ENCODE peak calls at places on chromosomes 5 and 9, in five cellular contexts. V is HCT116, F is esophagus squamous epithelium, Y is aorta, W is keratinocyte. E is an unnamed sample.

GRCh38 chr9:13810510-13810909 is 503.4 kb downstream of the NFIB start:
- DNase-seq in Y (no peak), W (no peak), F (no peak), V (no peak), E (no peak)

GRCh38 chr9:93127395-93127911 is 6.6 kb downstream of the NINJ1 start:
- DNase-seq in W (no peak), F (no peak), Y (peak; percentile 64), V (no peak), E (peak; percentile 83)

GRCh38 chr9:385818-386398 is 171.2 kb downstream of the DOCK8 start:
- DNase-seq in Y (no peak), V (peak; percentile 52), F (no peak), W (peak; percentile 17), E (no peak)

GRCh38 chr5:95884021-95884333 is 61.5 kb upstream of the GLRX start:
- DNase-seq in W (no peak), F (no peak), V (no peak), Y (no peak), E (no peak)

GRCh38 chr9:97397220-97397619 is 14.7 kb upstream of the TDRD7 start:
- DNase-seq in V (no peak), F (no peak), Y (no peak), W (no peak), E (no peak)

GRCh38 chr5:143515829-143516228 is 112.3 kb upstream of the NR3C1 start:
- DNase-seq in F (no peak), Y (no peak), W (no peak), V (no peak), E (no peak)

GRCh38 chr9:5416962-5417361 is 20.8 kb downstream of the PLGRKT start:
- DNase-seq in F (no peak), W (no peak), V (no peak), Y (no peak), E (no peak)

GRCh38 chr5:138469540-138470321 is 4.5 kb downstream of the EGR1 start:
- DNase-seq in F (no peak), Y (no peak), W (no peak), V (peak; percentile 88), E (no peak)

GRCh38 chr9:6512085-6512657 is 99.2 kb downstream of the UHRF2 start:
- DNase-seq in V (no peak), W (no peak), Y (no peak), F (no peak), E (no peak)

GRCh38 chr9:3793363-3793762 is 267.6 kb upstream of the RFX3 start:
- DNase-seq in Y (no peak), V (no peak), F (no peak), W (no peak), E (no peak)

GRCh38 chr5:36392186-36392585 is 90.5 kb upstream of the RANBP3L start:
- DNase-seq in F (no peak), W (no peak), Y (no peak), V (no peak), E (no peak)

GRCh38 chr5:79853676-79854418 is 137.2 kb downstream of the MTX3 start:
- DNase-seq in Y (no peak), F (no peak), W (peak; percentile 19), V (peak; percentile 48), E (no peak)

GRCh38 chr9:95112436-95113280 is 204.9 kb downstream of the FANCC start:
- DNase-seq in Y (no peak), V (no peak), W (no peak), F (no peak), E (peak; percentile 43)

GRCh38 chr5:159509002-159509660 is 178.8 kb upstream of the IL12B start:
- DNase-seq in F (no peak), W (no peak), Y (no peak), V (no peak), E (no peak)

GRCh38 chr5:457195-457961 is 14.4 kb downstream of the EXOC3 start:
- DNase-seq in W (no peak), F (no peak), Y (peak; percentile 40), V (no peak), E (peak; percentile 36)

GRCh38 chr5:145531038-145531734 is 304.0 kb downstream of the PRELID2 start:
- DNase-seq in V (peak; percentile 81), Y (peak; percentile 53), W (peak; percentile 11), F (no peak), E (no peak)

GRCh38 chr5:23763170-23763569 is 255.8 kb downstream of the PRDM9 start:
- DNase-seq in F (no peak), W (no peak), Y (no peak), V (no peak), E (no peak)

GRCh38 chr9:3963266-3964019 is 336.4 kb downstream of the GLIS3 start:
- DNase-seq in F (no peak), V (no peak), W (no peak), Y (peak; percentile 52), E (no peak)

GRCh38 chr9:68637020-68637419 is 68.0 kb upstream of the PIP5K1B start:
- DNase-seq in F (no peak), Y (no peak), W (no peak), V (no peak), E (no peak)

GRCh38 chr9:1416261-1416660 is 366.1 kb downstream of the DMRT2 start:
- DNase-seq in Y (no peak), W (no peak), F (no peak), V (no peak), E (no peak)

GRCh38 chr9:112032009-112032408 is 135.4 kb downstream of the UGCG start:
- DNase-seq in F (no peak), Y (no peak), W (no peak), V (no peak), E (no peak)

GRCh38 chr9:8560560-8561525 is 761.3 kb upstream of the DMAC1 start:
- DNase-seq in Y (no peak), W (no peak), V (no peak), F (no peak), E (no peak)

GRCh38 chr9:5773324-5773999 is 59.5 kb downstream of the ERMP1 start:
- DNase-seq in Y (no peak), V (no peak), W (no peak), F (no peak), E (no peak)

GRCh38 chr5:56763711-56764466 is 51.5 kb upstream of the MAP3K1 start:
- DNase-seq in F (no peak), W (no peak), Y (no peak), V (no peak), E (no peak)

GRCh38 chr5:59164041-59164830 is 581.4 kb downstream of the RAB3C start:
- DNase-seq in W (no peak), Y (no peak), V (no peak), F (no peak), E (no peak)

GRCh38 chr5:59157001-59157527 is 574.2 kb downstream of the RAB3C start:
- DNase-seq in W (no peak), F (no peak), V (no peak), Y (no peak), E (no peak)

GRCh38 chr5:59161206-59162105 is 578.6 kb downstream of the RAB3C start:
- DNase-seq in F (no peak), W (no peak), V (no peak), Y (no peak), E (no peak)

GRCh38 chr5:59158165-59158564 is 575.3 kb downstream of the RAB3C start:
- DNase-seq in W (no peak), V (no peak), Y (no peak), F (no peak), E (no peak)

DNA sequence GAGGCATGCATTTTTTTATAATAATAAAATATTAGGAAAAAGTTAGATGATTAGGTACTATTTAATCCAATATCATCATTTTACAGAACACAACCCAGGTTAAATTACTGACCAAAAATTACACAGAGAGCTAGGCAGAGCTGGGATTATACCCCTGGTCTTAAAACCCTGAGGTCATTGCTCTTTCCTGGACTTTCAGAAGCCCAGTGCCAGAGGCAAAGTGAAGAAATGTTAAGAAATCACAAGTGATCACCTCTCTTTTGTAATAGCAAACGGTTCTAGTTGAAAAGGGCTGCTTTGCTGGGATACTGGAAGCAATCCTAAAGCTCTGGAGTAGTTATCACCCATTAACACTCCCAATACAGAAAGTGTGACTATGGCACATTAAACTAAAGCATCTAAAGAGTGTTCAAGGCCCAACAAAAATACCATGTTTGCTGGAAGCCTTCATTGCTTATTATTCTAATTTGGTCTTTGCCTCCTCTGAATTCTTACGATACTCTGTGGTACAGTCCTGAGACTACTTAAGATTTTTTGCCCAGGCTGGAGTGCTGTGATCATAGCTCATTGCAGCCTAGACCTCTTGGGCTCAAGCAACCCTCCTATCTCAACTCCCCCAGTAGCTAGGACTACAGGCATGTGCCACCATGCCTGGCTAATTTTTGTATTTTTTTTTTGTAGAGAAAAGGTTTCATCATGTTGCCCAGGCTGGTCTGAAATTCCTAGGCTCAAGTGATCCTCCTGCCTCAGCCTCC is 575.9 kb downstream of the RAB3C start:
- DNase-seq in V (no peak), W (no peak), F (no peak), Y (no peak), E (no peak)
- H3K27ac ChIP-seq in V (no peak overlapping the region), W (no peak overlapping the region), F (no peak overlapping the region), Y (peak overlapping the region; percentile 3), E (no peak overlapping the region)

GRCh38 chr5:115599924-115600323 is 2.4 kb downstream of the TICAM2 start:
- DNase-seq in V (no peak), W (no peak), Y (no peak), F (no peak), E (no peak)
- H3K4me1 ChIP-seq in V (no peaks in the 10 kb centered on the region), W (peaks cover 8% of the 10 kb centered on the region), Y (peaks cover 4% of the 10 kb centered on the region), F (peaks cover 39% of the 10 kb centered on the region), E (peaks cover 33% of the 10 kb centered on the region)

DNA sequence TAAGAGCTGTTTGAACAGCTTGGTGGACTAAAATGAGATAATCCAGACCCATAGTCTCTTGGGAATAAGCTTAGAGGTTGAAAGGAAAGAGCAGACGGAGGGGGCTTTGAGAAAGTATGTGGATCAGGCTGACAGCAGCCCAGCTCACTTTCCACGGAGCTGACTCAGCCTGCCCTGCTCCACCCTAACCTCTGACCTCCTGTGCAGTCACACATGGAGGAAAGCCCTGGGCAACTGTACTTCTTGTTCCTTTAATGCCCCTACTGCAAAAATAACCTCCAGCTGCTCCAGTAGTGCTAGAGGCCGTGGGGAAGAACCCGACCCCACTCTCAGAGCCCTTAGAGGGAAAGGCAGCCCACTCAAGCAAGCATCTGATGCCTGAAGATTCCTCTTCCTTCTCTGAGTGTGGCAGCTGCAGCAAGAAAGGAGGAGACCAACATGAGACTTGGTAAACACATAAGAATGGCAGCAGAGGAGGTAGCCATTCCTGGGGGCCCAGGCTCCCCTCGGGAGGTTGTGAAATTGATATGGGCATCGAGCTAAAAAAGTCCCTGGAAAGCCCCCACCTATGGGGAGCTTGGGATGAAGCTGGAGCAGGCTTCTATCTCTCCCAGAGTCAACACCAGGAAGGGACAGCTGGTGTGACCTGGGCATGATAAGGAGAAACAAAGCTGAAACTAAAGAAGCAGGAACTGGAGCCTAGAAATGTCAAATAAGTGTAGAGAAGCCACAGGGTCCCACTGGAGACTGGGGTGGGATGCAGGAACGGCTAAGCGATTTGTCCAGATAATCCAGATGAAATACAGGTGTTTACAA is 204.3 kb downstream of the PIK3R1 start:
- DNase-seq in F (no peak), V (no peak), W (no peak), Y (no peak), E (no peak)
- H3K27ac ChIP-seq in F (peak overlapping the region; percentile 41), V (no peak overlapping the region), W (no peak overlapping the region), Y (no peak overlapping the region), E (peak overlapping the region; percentile 21)

GRCh38 chr9:89532478-89532877 is 34.6 kb upstream of the SEMA4D start:
- DNase-seq in Y (no peak), W (no peak), F (no peak), V (no peak), E (no peak)

GRCh38 chr9:89528540-89528939 is 30.6 kb upstream of the SEMA4D start:
- DNase-seq in V (no peak), F (no peak), Y (no peak), W (no peak), E (no peak)

GRCh38 chr9:89531766-89532165 is 33.9 kb upstream of the SEMA4D start:
- DNase-seq in F (no peak), Y (no peak), V (no peak), W (no peak), E (no peak)

GRCh38 chr9:89529243-89530030 is 31.5 kb upstream of the SEMA4D start:
- DNase-seq in V (no peak), W (no peak), Y (no peak), F (no peak), E (no peak)

GRCh38 chr9:89530721-89531120 is 32.8 kb upstream of the SEMA4D start:
- DNase-seq in V (no peak), Y (no peak), F (no peak), W (no peak), E (no peak)
- H3K4me1 ChIP-seq in V (no peaks in the 10 kb centered on the region), Y (no peaks in the 10 kb centered on the region), F (peaks cover 43% of the 10 kb centered on the region), W (no peaks in the 10 kb centered on the region), E (peaks cover 10% of the 10 kb centered on the region)

E was measured in upper lobe of right lung.